ENCODE peak calls at places on chromosomes 11 and 22, in four cellular contexts. One of them, this sample, is unnamed.

GRCh38 chr11:115924744-115925567 is 420.7 kb upstream of the CADM1 start:
- DNase-seq in upper lobe of left lung: no peak
- DNase-seq in prostate gland: no peak
- DNase-seq in HCT116: no peak
- DNase-seq in this sample: no peak

GRCh38 chr22:39309364-39309861 is 10.0 kb downstream of the RPL3 start:
- DNase-seq in HCT116: no peak
- DNase-seq in upper lobe of left lung: peak; percentile 72
- DNase-seq in prostate gland: peak; percentile 80
- DNase-seq in this sample: no peak

GRCh38 chr11:9982796-9983579 is 311.0 kb downstream of the SBF2 start:
- DNase-seq in prostate gland: no peak
- DNase-seq in HCT116: peak; percentile 31
- DNase-seq in upper lobe of left lung: no peak
- DNase-seq in this sample: no peak

GRCh38 chr11:65588199-65589054 is 7.2 kb downstream of the KCNK7 start:
- DNase-seq in HCT116: no peak
- DNase-seq in upper lobe of left lung: no peak
- DNase-seq in prostate gland: peak; percentile 44
- DNase-seq in this sample: peak; percentile 97

GRCh38 chr22:36010090-36010489 is 18.5 kb downstream of the RBFOX2 start:
- DNase-seq in upper lobe of left lung: no peak
- DNase-seq in prostate gland: no peak
- DNase-seq in HCT116: no peak
- DNase-seq in this sample: no peak

GRCh38 chr11:114782650-114783310 is 104.5 kb downstream of the NXPE2 start:
- DNase-seq in upper lobe of left lung: no peak
- DNase-seq in prostate gland: no peak
- DNase-seq in HCT116: no peak
- DNase-seq in this sample: no peak

GRCh38 chr22:22093743-22094142 is 111.2 kb upstream of the TOP3B start:
- DNase-seq in HCT116: no peak
- DNase-seq in upper lobe of left lung: no peak
- DNase-seq in prostate gland: no peak
- DNase-seq in this sample: no peak

GRCh38 chr11:58127350-58127749 is 2.0 kb upstream of the OR9I1 start:
- DNase-seq in HCT116: no peak
- DNase-seq in prostate gland: no peak
- DNase-seq in upper lobe of left lung: no peak
- DNase-seq in this sample: no peak

GRCh38 chr22:37351268-37351667 is 69.0 kb downstream of the CYTH4 start:
- DNase-seq in HCT116: no peak
- DNase-seq in prostate gland: no peak
- DNase-seq in upper lobe of left lung: no peak
- DNase-seq in this sample: no peak

GRCh38 chr22:48084041-48084748 is 1321.7 kb downstream of the TBC1D22A start:
- DNase-seq in upper lobe of left lung: peak; percentile 56
- DNase-seq in HCT116: no peak
- DNase-seq in prostate gland: no peak
- DNase-seq in this sample: no peak

GRCh38 chr11:62558669-62559068 is 12.1 kb upstream of the AHNAK start:
- DNase-seq in prostate gland: no peak
- DNase-seq in upper lobe of left lung: no peak
- DNase-seq in HCT116: no peak
- DNase-seq in this sample: no peak

GRCh38 chr11:65437436-65438227 is 15.0 kb downstream of the NEAT1 start:
- DNase-seq in upper lobe of left lung: no peak
- DNase-seq in HCT116: no peak
- DNase-seq in prostate gland: peak; percentile 33
- DNase-seq in this sample: no peak

GRCh38 chr22:24550028-24550901 is 4.7 kb downstream of the GUCD1 start:
- DNase-seq in upper lobe of left lung: no peak
- DNase-seq in HCT116: no peak
- DNase-seq in prostate gland: no peak
- DNase-seq in this sample: no peak

GRCh38 chr11:134668076-134668475 is 256.0 kb upstream of the B3GAT1 start:
- DNase-seq in prostate gland: no peak
- DNase-seq in upper lobe of left lung: peak; percentile 53
- DNase-seq in HCT116: no peak
- DNase-seq in this sample: no peak

GRCh38 chr11:133710681-133711240 is 134.6 kb downstream of the SPATA19 start:
- DNase-seq in prostate gland: no peak
- DNase-seq in upper lobe of left lung: no peak
- DNase-seq in HCT116: no peak
- DNase-seq in this sample: no peak

GRCh38 chr22:50280708-50281383 is 10.7 kb upstream of the MAPK11 start:
- DNase-seq in prostate gland: no peak
- DNase-seq in HCT116: no peak
- DNase-seq in upper lobe of left lung: no peak
- DNase-seq in this sample: no peak
- TF ChIP-seq POLR2AphosphoS5 in prostate gland: no peak
- TF ChIP-seq POLR2AphosphoS5 in HCT116: no peak
- TF ChIP-seq POLR2AphosphoS5 in upper lobe of left lung: no peak
- TF ChIP-seq POLR2AphosphoS5 in this sample: no peak

GRCh38 chr11:71453021-71453910 is at the start of gene NADSYN1:
- DNase-seq in prostate gland: peak; percentile 96
- DNase-seq in HCT116: peak; percentile 80
- DNase-seq in upper lobe of left lung: peak; percentile 100
- DNase-seq in this sample: peak; percentile 96
- TF ChIP-seq POLR2A in prostate gland: peak; percentile 66
- TF ChIP-seq POLR2A in HCT116: no peak
- TF ChIP-seq POLR2A in upper lobe of left lung: peak; percentile 81
- TF ChIP-seq POLR2A in this sample: peak; percentile 46

GRCh38 chr11:825366-826231 is 2.1 kb upstream of the CRACR2B start:
- DNase-seq in upper lobe of left lung: peak; percentile 64
- DNase-seq in HCT116: no peak
- DNase-seq in prostate gland: no peak
- DNase-seq in this sample: no peak
- TF ChIP-seq POLR2AphosphoS5 in upper lobe of left lung: no peak
- TF ChIP-seq POLR2AphosphoS5 in HCT116: no peak
- TF ChIP-seq POLR2AphosphoS5 in prostate gland: no peak
- TF ChIP-seq POLR2AphosphoS5 in this sample: no peak

GRCh38 chr11:69487391-69487790 is 5.9 kb downstream of the LINC01488 start:
- DNase-seq in prostate gland: no peak
- DNase-seq in HCT116: no peak
- DNase-seq in upper lobe of left lung: no peak
- DNase-seq in this sample: no peak
- TF ChIP-seq POLR2A in prostate gland: no peak
- TF ChIP-seq POLR2A in HCT116: no peak
- TF ChIP-seq POLR2A in upper lobe of left lung: no peak
- TF ChIP-seq POLR2A in this sample: no peak

GRCh38 chr11:130671801-130672700 is 223.6 kb downstream of the ADAMTS15 start:
- DNase-seq in prostate gland: no peak
- DNase-seq in HCT116: no peak
- DNase-seq in upper lobe of left lung: peak; percentile 49
- DNase-seq in this sample: no peak

GRCh38 chr11:130668751-130669150 is 220.3 kb downstream of the ADAMTS15 start:
- DNase-seq in HCT116: no peak
- DNase-seq in prostate gland: no peak
- DNase-seq in upper lobe of left lung: no peak
- DNase-seq in this sample: no peak

GRCh38 chr11:130670200-130670599 is 221.8 kb downstream of the ADAMTS15 start:
- DNase-seq in HCT116: no peak
- DNase-seq in prostate gland: no peak
- DNase-seq in upper lobe of left lung: no peak
- DNase-seq in this sample: no peak

GRCh38 chr11:130666781-130667251 is 218.4 kb downstream of the ADAMTS15 start:
- DNase-seq in upper lobe of left lung: no peak
- DNase-seq in HCT116: no peak
- DNase-seq in prostate gland: no peak
- DNase-seq in this sample: no peak
- TF ChIP-seq POLR2AphosphoS5 in upper lobe of left lung: no peak
- TF ChIP-seq POLR2AphosphoS5 in HCT116: no peak
- TF ChIP-seq POLR2AphosphoS5 in prostate gland: no peak
- TF ChIP-seq POLR2AphosphoS5 in this sample: no peak